ENCODE peak calls at places on chromosome 7, in nine cellular contexts. I is bronchial epithelial cell; L is fibroblast of gingiva; D is GM19239; H is endothelial cell; P is EL; M is activated CD8-positive, alpha-beta memory T cell treated with anti-CD3 and anti-CD28 coated beads, Interleukin-2, amount 50 U/mL, for 48 hours; U is AG10803; O is MV-4-11. A is an unnamed sample.

GRCh38 chr7:128161466-128162125 is 79.5 kb upstream of the LEP start:
- DNase-seq in M (peak; percentile 8), I (no peak), L (no peak), P (peak; percentile 37), O (no peak), H (no peak), D (no peak), U (peak; percentile 8), A (no peak)

GRCh38 chr7:77989981-77990566 is 191.5 kb downstream of the PHTF2 start:
- DNase-seq in M (no peak), P (no peak), I (peak; percentile 75), H (peak; percentile 18), O (peak; percentile 63), U (no peak), L (no peak), D (no peak), A (peak; percentile 36)

GRCh38 chr7:120274482-120274881 is 1.5 kb downstream of the KCND2 start:
- DNase-seq in M (no peak), L (no peak), P (no peak), D (no peak), O (no peak), U (no peak), H (no peak), I (no peak), A (no peak)

GRCh38 chr7:155430606-155431005 is 27.3 kb upstream of the EN2 start:
- DNase-seq in H (no peak), I (no peak), L (no peak), U (no peak), D (no peak), M (no peak), P (no peak), O (no peak), A (no peak)

GRCh38 chr7:107996072-107996824 is 6.7 kb downstream of the LAMB1 start:
- DNase-seq in D (no peak), I (peak; percentile 70), L (peak; percentile 34), M (no peak), P (peak; percentile 66), O (no peak), H (no peak), U (peak; percentile 41), A (no peak)

GRCh38 chr7:22909958-22910357 is 87.3 kb upstream of the TOMM7 start:
- DNase-seq in L (no peak), H (no peak), M (no peak), P (no peak), I (no peak), D (no peak), O (no peak), U (no peak), A (no peak)

GRCh38 chr7:99137418-99138180 is 6.3 kb downstream of the SMURF1 start:
- DNase-seq in L (peak; percentile 58), M (no peak), U (peak; percentile 92), I (peak; percentile 69), D (no peak), H (peak; percentile 14), P (peak; percentile 77), O (no peak), A (no peak)

GRCh38 chr7:151863386-151864079 is 13.4 kb downstream of the PRKAG2 start:
- DNase-seq in D (no peak), O (peak; percentile 29), I (no peak), L (no peak), U (no peak), M (no peak), P (no peak), H (no peak), A (no peak)

GRCh38 chr7:50752422-50752821 is 30.3 kb downstream of the GRB10 start:
- DNase-seq in M (no peak), D (no peak), P (no peak), H (no peak), O (no peak), U (no peak), I (no peak), L (no peak), A (no peak)

GRCh38 chr7:63073736-63074135 is 924.9 kb upstream of the ZNF722 start:
- DNase-seq in O (no peak), H (no peak), D (no peak), U (no peak), I (no peak), M (no peak), P (no peak), L (no peak), A (no peak)

GRCh38 chr7:149010451-149010850 is 17.9 kb downstream of the PDIA4 start:
- DNase-seq in O (no peak), H (no peak), U (no peak), M (no peak), D (no peak), I (no peak), P (no peak), L (no peak), A (no peak)